ENCODE peak calls at places on chromosomes 3 and 15, in six cellular contexts. J, N, F, R, T and Q are unnamed samples.
A peak's percentile ranks its signal among the peaks of the same experiment; 100 is the strongest.

GRCh38 chr3:12062605-12063004 is 58.4 kb downstream of the SYN2 start:
- DNase-seq in N (no peak), T (no peak), F (no peak), R (no peak), J (no peak), Q (no peak)

GRCh38 chr3:53056442-53056841 is 10.6 kb upstream of the SFMBT1 start:
- DNase-seq in R (no peak), T (no peak), N (no peak), J (peak; percentile 47), F (no peak), Q (peak; percentile 51)

GRCh38 chr3:15520185-15520584 is 1.3 kb downstream of the COLQ start:
- DNase-seq in R (no peak), J (peak; percentile 63), N (no peak), T (no peak), F (no peak), Q (no peak)

GRCh38 chr3:52682016-52682415 is 3.7 kb downstream of the PBRM1 start:
- DNase-seq in T (no peak), F (no peak), J (peak; percentile 91), N (no peak), R (peak; percentile 37), Q (peak; percentile 47)

GRCh38 chr3:134885877-134886621 is 91.0 kb downstream of the EPHB1 start:
- DNase-seq in F (no peak), T (no peak), R (no peak), N (no peak), J (peak; percentile 59), Q (no peak)

GRCh38 chr15:25780479-25781255 is 82.5 kb downstream of the ATP10A start:
- DNase-seq in N (no peak), R (peak; percentile 5), T (no peak), F (no peak), J (no peak), Q (no peak)

GRCh38 chr3:197490098-197490497 is 65.7 kb downstream of the BDH1 start:
- DNase-seq in R (no peak), J (peak; percentile 62), T (no peak), F (no peak), N (no peak), Q (no peak)

GRCh38 chr3:13091898-13092620 is 18.8 kb upstream of the IQSEC1 start:
- DNase-seq in F (peak; percentile 79), T (peak; percentile 86), N (peak; percentile 69), J (peak; percentile 53), R (peak; percentile 95), Q (peak; percentile 91)

GRCh38 chr3:18069564-18069963 is 327.1 kb upstream of the TBC1D5 start:
- DNase-seq in N (no peak), T (no peak), F (no peak), J (peak; percentile 54), R (no peak), Q (no peak)

GRCh38 chr3:64548200-64548889 is 139.5 kb downstream of the ADAMTS9 start:
- DNase-seq in J (peak; percentile 16), N (no peak), T (peak; percentile 44), R (peak; percentile 53), F (no peak), Q (no peak)

GRCh38 chr3:120429921-120430361 is 20.9 kb downstream of the FSTL1 start:
- DNase-seq in R (no peak), N (no peak), F (no peak), T (no peak), J (peak; percentile 85), Q (no peak)

GRCh38 chr3:102083971-102084370 is 234.7 kb downstream of the NFKBIZ start:
- DNase-seq in T (no peak), R (no peak), F (no peak), N (no peak), J (peak; percentile 58), Q (no peak)

GRCh38 chr15:56869573-56869972 is 48.9 kb upstream of the TCF12 start:
- DNase-seq in T (peak; percentile 36), F (no peak), N (no peak), R (peak; percentile 24), J (peak; percentile 51), Q (peak; percentile 64)

GRCh38 chr3:186417791-186418190 is 55.8 kb upstream of the DGKG start:
- DNase-seq in R (no peak), T (no peak), J (peak; percentile 91), N (no peak), F (no peak), Q (no peak)

GRCh38 chr15:84878504-84878903 is 6.0 kb upstream of the SLC28A1 start:
- DNase-seq in T (peak; percentile 57), R (peak; percentile 74), N (peak; percentile 52), F (peak; percentile 47), J (peak; percentile 73), Q (peak; percentile 73)

GRCh38 chr3:188695251-188695650 is 476.5 kb upstream of the TPRG1 start:
- DNase-seq in T (no peak), J (no peak), F (no peak), R (no peak), N (no peak), Q (no peak)

GRCh38 chr15:58951388-58952060 is 18.0 kb upstream of the SLTM start:
- DNase-seq in N (no peak), F (no peak), T (no peak), R (peak; percentile 53), J (peak; percentile 92), Q (no peak)

GRCh38 chr3:34206996-34207395 is 408.6 kb downstream of the PDCD6IP start:
- DNase-seq in F (peak; percentile 11), T (no peak), J (no peak), R (no peak), N (no peak), Q (no peak)

DNA sequence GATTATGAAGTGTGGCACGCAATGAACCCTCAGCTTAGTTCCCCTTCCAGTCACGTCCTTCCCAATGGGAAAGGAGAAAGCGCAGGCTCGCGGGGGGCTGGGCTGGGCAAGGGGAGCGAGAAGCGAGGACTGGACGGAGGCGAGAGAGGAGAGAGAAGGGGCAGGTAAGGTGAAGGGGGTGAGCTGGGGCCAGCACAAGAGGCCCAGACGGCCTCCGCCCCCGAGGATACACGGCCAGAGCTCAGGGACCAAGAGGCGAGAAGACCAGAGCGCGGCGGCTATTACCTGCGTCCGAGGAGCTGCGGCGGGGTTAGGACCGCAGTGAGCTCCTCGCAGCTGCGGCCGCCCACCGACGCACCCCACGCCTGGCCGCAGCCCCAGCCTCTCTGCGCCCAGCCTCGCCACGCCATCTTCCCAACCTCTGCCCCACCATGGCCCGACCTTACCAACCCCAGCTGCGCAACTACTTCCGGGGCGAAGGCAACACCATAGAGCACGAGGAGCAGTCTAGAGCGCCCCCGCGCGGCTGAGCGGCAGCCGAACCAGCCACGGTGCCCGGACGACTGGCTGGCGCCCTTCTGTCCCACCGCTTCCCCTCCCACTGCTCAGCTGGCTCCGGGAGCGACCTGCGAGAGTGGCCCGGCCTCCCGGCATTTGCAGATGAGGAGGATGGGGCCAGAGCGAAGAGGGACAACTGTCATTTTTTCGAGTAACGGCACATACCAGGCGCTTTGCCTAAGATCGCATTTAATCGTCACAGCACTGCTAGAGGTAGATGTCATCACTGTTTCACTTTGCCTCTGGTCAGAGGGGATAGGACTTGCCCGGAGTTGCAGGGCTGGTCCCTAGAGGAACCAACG is at the start of gene PARL:
- DNase-seq in T (peak; percentile 97), J (peak; percentile 95), R (peak; percentile 95), F (peak; percentile 90), N (peak; percentile 94), Q (peak; percentile 96)
- H3K27ac ChIP-seq in T (peak within 1 kb of the TSS; percentile 83), J (peak within 1 kb of the TSS; percentile 80), R (peak within 1 kb of the TSS; percentile 40), F (peak within 1 kb of the TSS; percentile 23), N (peak within 1 kb of the TSS; percentile 74), Q (peak within 1 kb of the TSS; percentile 84)

GRCh38 chr3:146164071-146164470 is 3.1 kb upstream of the PLOD2 start:
- DNase-seq in N (no peak), T (no peak), F (no peak), J (peak; percentile 64), R (no peak), Q (no peak)

GRCh38 chr3:146164506-146164905 is 3.5 kb upstream of the PLOD2 start:
- DNase-seq in R (no peak), N (no peak), J (no peak), F (no peak), T (no peak), Q (no peak)

GRCh38 chr3:146164951-146165350 is 4.0 kb upstream of the PLOD2 start:
- DNase-seq in R (no peak), J (no peak), F (no peak), T (no peak), N (no peak), Q (no peak)

GRCh38 chr3:146162561-146162960 is 1.6 kb upstream of the PLOD2 start:
- DNase-seq in R (no peak), N (no peak), J (peak; percentile 19), F (no peak), T (no peak), Q (no peak)

GRCh38 chr3:146163584-146163983 is 2.6 kb upstream of the PLOD2 start:
- DNase-seq in R (no peak), J (peak; percentile 89), T (no peak), F (no peak), N (no peak), Q (no peak)
- H3K27ac ChIP-seq in R (no peak overlapping the region), J (peak overlapping the region; percentile 91), T (no peak overlapping the region), F (no peak overlapping the region), N (no peak overlapping the region), Q (no peak overlapping the region)

GRCh38 chr3:136044980-136045745 is 79.6 kb downstream of the PPP2R3A start:
- DNase-seq in F (no peak), J (no peak), R (no peak), T (no peak), N (no peak), Q (no peak)
- H3K27ac ChIP-seq in F (no peak overlapping the region), J (no peak overlapping the region), R (no peak overlapping the region), T (no peak overlapping the region), N (no peak overlapping the region), Q (no peak overlapping the region)

GRCh38 chr3:130746296-130747039 is at the start of gene PIK3R4:
- DNase-seq in R (peak; percentile 94), F (peak; percentile 97), T (peak; percentile 86), N (peak; percentile 95), J (peak; percentile 97), Q (peak; percentile 95)
- H3K27ac ChIP-seq in R (peak within 1 kb of the TSS; percentile 87), F (peak within 1 kb of the TSS; percentile 51), T (peak within 1 kb of the TSS; percentile 92), N (peak within 1 kb of the TSS; percentile 91), J (peak within 1 kb of the TSS; percentile 94), Q (peak within 1 kb of the TSS; percentile 80)